ENCODE peak calls at places on chromosomes 4 and X, in six cellular contexts. A, U, V, F, T and S are unnamed samples.
A peak's percentile ranks its signal among the peaks of the same experiment; 100 is the strongest.

GRCh38 chr4:138540056-138540800 is 298.1 kb upstream of the SLC7A11 start:
- DNase-seq in F (no peak), A (no peak), V (no peak), U (no peak), T (no peak), S (no peak)

GRCh38 chr4:23660865-23661264 is 229.0 kb downstream of the PPARGC1A start:
- DNase-seq in U (no peak), T (no peak), V (no peak), F (no peak), A (no peak), S (no peak)

GRCh38 chrX:110563276-110563675 is 204.6 kb downstream of the RTL9 start:
- DNase-seq in F (no peak), V (no peak), A (no peak), T (no peak), U (no peak), S (no peak)

GRCh38 chrX:39857780-39858179 is 240.0 kb downstream of the BCOR start:
- DNase-seq in F (no peak), A (no peak), T (no peak), U (no peak), V (no peak), S (no peak)

GRCh38 chrX:125004799-125005198 is 314.9 kb upstream of the TEX13C start:
- DNase-seq in T (no peak), F (no peak), A (no peak), U (no peak), V (no peak), S (no peak)

GRCh38 chrX:78092296-78092695 is 11.8 kb upstream of the PGK1 start:
- DNase-seq in V (no peak), A (no peak), T (no peak), F (peak; percentile 37), U (no peak), S (peak; percentile 34)

GRCh38 chr4:172573899-172574298 is 594.7 kb upstream of the GALNT7 start:
- DNase-seq in U (no peak), A (no peak), T (no peak), V (no peak), F (no peak), S (no peak)

GRCh38 chr4:1960170-1960825 is 48.5 kb downstream of the NELFA start:
- DNase-seq in A (no peak), F (no peak), T (no peak), V (no peak), U (no peak), S (no peak)

GRCh38 chr4:125650557-125650956 is 335.8 kb downstream of the FAT4 start:
- DNase-seq in U (no peak), A (no peak), V (no peak), F (no peak), T (no peak), S (no peak)

GRCh38 chr4:182085051-182085480 is 158.1 kb upstream of the TENM3 start:
- DNase-seq in T (no peak), U (no peak), F (no peak), A (no peak), V (no peak), S (no peak)

GRCh38 chr4:185709802-185710486 is 102.0 kb downstream of the SORBS2 start:
- DNase-seq in U (no peak), V (no peak), T (no peak), F (no peak), A (no peak), S (no peak)

GRCh38 chr4:120921456-120922389 is 803 bp downstream of the PRDM5 start:
- DNase-seq in U (peak; percentile 7), F (peak; percentile 24), T (peak; percentile 76), A (peak; percentile 86), V (peak; percentile 71), S (no peak)

GRCh38 chr4:185903205-185903604 is 91.2 kb upstream of the SORBS2 start:
- DNase-seq in T (no peak), U (no peak), V (no peak), F (no peak), A (no peak), S (no peak)

DNA sequence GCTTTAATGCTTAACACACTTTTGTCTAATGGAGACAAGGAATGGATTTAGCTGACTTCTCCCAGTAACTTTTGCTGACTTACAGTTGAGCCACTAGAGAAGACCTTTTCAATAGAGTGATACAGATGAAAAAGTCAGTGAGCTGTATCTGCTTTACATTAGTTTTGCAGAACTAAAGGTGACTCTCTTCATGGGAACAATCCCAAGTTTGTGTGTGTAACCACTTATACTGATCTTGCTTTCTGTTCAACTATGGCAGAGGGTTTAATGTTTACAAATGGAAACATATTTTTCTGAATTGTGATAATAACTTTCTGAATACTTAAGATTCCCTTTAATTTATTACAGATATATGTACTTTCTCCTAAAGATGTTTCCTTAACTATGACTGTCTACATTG is 182.6 kb upstream of the PUDP start:
- DNase-seq in A (no peak), F (no peak), V (no peak), T (no peak), U (no peak), S (no peak)
- H3K9me3 ChIP-seq in A (no peaks in the 10 kb centered on the region), F (no peaks in the 10 kb centered on the region), V (no peaks in the 10 kb centered on the region), T (no peaks in the 10 kb centered on the region), U (no peaks in the 10 kb centered on the region), S (no peaks in the 10 kb centered on the region)

GRCh38 chr4:15253346-15253745 is 174.5 kb upstream of the C1QTNF7 start:
- DNase-seq in T (no peak), U (no peak), V (no peak), A (no peak), F (no peak), S (no peak)
- H3K27ac ChIP-seq in T (no peak overlapping the region), U (no peak overlapping the region), V (no peak overlapping the region), A (peak overlapping the region; percentile 66), F (no peak overlapping the region), S (no peak overlapping the region)

DNA sequence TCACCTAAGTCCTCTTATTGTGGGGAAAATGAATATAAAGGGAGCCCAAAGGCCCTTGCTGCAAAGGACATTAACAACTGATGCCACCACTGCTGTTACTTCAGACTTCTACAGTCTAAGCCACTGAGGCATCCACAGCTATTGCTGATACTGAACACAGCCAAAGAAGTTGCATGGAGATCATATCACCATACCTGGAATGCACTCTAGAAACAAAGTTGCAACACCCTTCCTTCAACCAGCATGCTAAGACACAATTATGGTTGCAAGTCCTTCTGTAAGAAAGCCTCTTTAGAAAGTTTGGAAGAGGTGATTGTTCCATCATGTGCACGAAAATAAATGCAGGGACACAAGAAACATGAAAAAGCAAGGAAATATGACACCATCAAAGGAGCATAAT is 105.7 kb upstream of the SH3RF1 start:
- DNase-seq in F (no peak), A (no peak), U (no peak), V (no peak), T (no peak), S (no peak)
- H3K4me3 ChIP-seq in F (no peak overlapping the region), A (no peak overlapping the region), U (no peak overlapping the region), V (no peak overlapping the region), T (no peak overlapping the region), S (no peak overlapping the region)

GRCh38 chrX:155871934-155872333 is 9.2 kb upstream of the VAMP7 start:
- DNase-seq in F (no peak), U (no peak), V (no peak), T (no peak), A (no peak), S (no peak)

GRCh38 chrX:155874571-155875244 is 6.4 kb upstream of the VAMP7 start:
- DNase-seq in V (no peak), A (no peak), T (no peak), U (no peak), F (no peak), S (no peak)

GRCh38 chrX:155873203-155873602 is 7.9 kb upstream of the VAMP7 start:
- DNase-seq in F (no peak), U (no peak), A (no peak), V (no peak), T (no peak), S (no peak)

GRCh38 chrX:155867821-155868220 is 13.3 kb upstream of the VAMP7 start:
- DNase-seq in U (no peak), V (no peak), A (no peak), T (no peak), F (no peak), S (no peak)

DNA sequence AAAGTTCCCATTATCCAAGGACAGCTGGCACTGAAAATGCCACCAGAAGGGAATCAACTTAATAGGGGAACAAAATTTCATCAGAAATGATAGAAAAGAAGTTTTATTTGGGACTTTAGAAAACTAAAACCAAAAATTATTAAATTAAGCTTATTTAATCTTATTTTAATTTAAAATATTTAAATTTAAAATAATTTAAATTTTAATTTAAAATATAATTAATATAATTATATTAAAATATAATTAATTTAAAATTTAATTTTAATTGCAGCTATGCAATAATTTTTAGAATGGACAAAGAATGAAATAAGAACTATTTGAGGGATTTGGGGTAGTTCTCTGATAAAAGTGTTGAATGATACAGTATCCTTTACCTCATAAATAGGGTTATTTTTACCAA is 10.2 kb upstream of the VAMP7 start:
- DNase-seq in T (no peak), A (no peak), F (no peak), U (no peak), V (no peak), S (no peak)
- H3K9me3 ChIP-seq in T (no peaks in the 10 kb centered on the region), A (no peaks in the 10 kb centered on the region), F (peaks cover 9% of the 10 kb centered on the region), U (no peaks in the 10 kb centered on the region), V (no peaks in the 10 kb centered on the region), S (peaks cover 16% of the 10 kb centered on the region)

GRCh38 chr4:118761387-118762016 is 74.4 kb downstream of the SEC24D start:
- DNase-seq in F (no peak), V (no peak), T (no peak), U (no peak), A (no peak), S (no peak)

GRCh38 chr4:118762146-118762545 is 73.8 kb downstream of the SEC24D start:
- DNase-seq in U (no peak), T (no peak), F (no peak), V (no peak), A (no peak), S (no peak)

GRCh38 chr4:118765399-118765798 is 70.5 kb downstream of the SEC24D start:
- DNase-seq in F (peak; percentile 95), U (no peak), A (no peak), T (no peak), V (no peak), S (no peak)

GRCh38 chr4:118760493-118760892 is 75.3 kb downstream of the METTL14 start:
- DNase-seq in U (no peak), A (no peak), F (no peak), T (no peak), V (no peak), S (no peak)

GRCh38 chr4:118762753-118763477 is 73.0 kb downstream of the SEC24D start:
- DNase-seq in A (no peak), V (no peak), U (no peak), F (no peak), T (no peak), S (no peak)
- H3K27ac ChIP-seq in A (peak overlapping the region; percentile 35), V (peak overlapping the region; percentile 20), U (no peak overlapping the region), F (no peak overlapping the region), T (no peak overlapping the region), S (no peak overlapping the region)

DNA sequence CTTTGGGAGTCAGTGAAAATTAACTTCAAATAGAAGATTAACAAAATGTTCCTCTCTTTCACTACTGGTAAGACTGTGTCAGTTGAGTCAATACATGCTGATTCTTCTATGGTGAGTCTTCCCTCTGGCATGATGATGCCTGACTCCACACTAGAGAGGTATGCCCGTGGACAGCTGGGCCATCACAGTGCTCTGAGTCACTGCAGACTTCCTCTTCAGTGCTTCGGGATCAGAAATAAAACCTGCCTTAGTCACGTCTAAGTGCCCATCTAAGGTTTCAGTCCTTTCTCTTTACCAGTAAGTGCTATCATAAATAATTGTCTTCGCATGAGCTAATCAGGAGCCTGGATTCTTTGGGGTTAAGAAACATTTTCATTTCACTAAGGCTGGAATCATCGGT is 1.6 kb upstream of the ASB5 start:
- DNase-seq in F (peak; percentile 99), A (no peak), V (no peak), T (no peak), U (no peak), S (peak; percentile 95)
- H3K4me3 ChIP-seq in F (no peak overlapping the region), A (no peak overlapping the region), V (no peak overlapping the region), T (no peak overlapping the region), U (no peak overlapping the region), S (no peak overlapping the region)